ENCODE peak calls at places on chromosomes 3 and 15, in eight cellular contexts. One of them, this sample, is unnamed.

GRCh38 chr3:52216585-52217408 is 8.6 kb downstream of the TLR9 start:
- DNase-seq in psoas muscle: peak
- DNase-seq in adrenal gland: peak
- DNase-seq in A549: no peak
- DNase-seq in colonic mucosa: peak
- DNase-seq in naive thymus-derived CD4-positive, alpha-beta T cell: no peak
- DNase-seq in uterus: peak
- DNase-seq in PC-3: peak
- DNase-seq in this sample: no peak

GRCh38 chr15:41693757-41694156 is 33.6 kb downstream of the MGA start:
- DNase-seq in psoas muscle: no peak
- DNase-seq in PC-3: no peak
- DNase-seq in adrenal gland: no peak
- DNase-seq in colonic mucosa: no peak
- DNase-seq in naive thymus-derived CD4-positive, alpha-beta T cell: no peak
- DNase-seq in A549: no peak
- DNase-seq in uterus: no peak
- DNase-seq in this sample: no peak

GRCh38 chr3:113697192-113698090 is 999 bp upstream of the USF3 start:
- DNase-seq in A549: no peak
- DNase-seq in uterus: peak
- DNase-seq in PC-3: peak
- DNase-seq in naive thymus-derived CD4-positive, alpha-beta T cell: no peak
- DNase-seq in colonic mucosa: peak
- DNase-seq in psoas muscle: no peak
- DNase-seq in adrenal gland: peak
- DNase-seq in this sample: peak

GRCh38 chr3:195911946-195912270 is 3.6 kb upstream of the TNK2 start:
- DNase-seq in uterus: no peak
- DNase-seq in adrenal gland: no peak
- DNase-seq in A549: peak
- DNase-seq in colonic mucosa: no peak
- DNase-seq in PC-3: peak
- DNase-seq in naive thymus-derived CD4-positive, alpha-beta T cell: no peak
- DNase-seq in psoas muscle: no peak
- DNase-seq in this sample: no peak

GRCh38 chr3:13275376-13276005 is 144.6 kb downstream of the NUP210 start:
- DNase-seq in naive thymus-derived CD4-positive, alpha-beta T cell: no peak
- DNase-seq in uterus: no peak
- DNase-seq in colonic mucosa: no peak
- DNase-seq in adrenal gland: no peak
- DNase-seq in A549: no peak
- DNase-seq in PC-3: no peak
- DNase-seq in psoas muscle: no peak
- DNase-seq in this sample: no peak

GRCh38 chr3:126127452-126127851 is 43.5 kb upstream of the SLC41A3 start:
- DNase-seq in A549: no peak
- DNase-seq in adrenal gland: peak
- DNase-seq in naive thymus-derived CD4-positive, alpha-beta T cell: no peak
- DNase-seq in psoas muscle: peak
- DNase-seq in uterus: peak
- DNase-seq in PC-3: no peak
- DNase-seq in colonic mucosa: peak
- DNase-seq in this sample: no peak

GRCh38 chr3:34012102-34012461 is 213.7 kb downstream of the PDCD6IP start:
- DNase-seq in A549: peak
- DNase-seq in colonic mucosa: no peak
- DNase-seq in PC-3: peak
- DNase-seq in adrenal gland: peak
- DNase-seq in uterus: no peak
- DNase-seq in psoas muscle: no peak
- DNase-seq in naive thymus-derived CD4-positive, alpha-beta T cell: no peak
- DNase-seq in this sample: no peak

GRCh38 chr15:66706225-66706732 is 4.2 kb downstream of the SMAD6 start:
- DNase-seq in psoas muscle: no peak
- DNase-seq in colonic mucosa: no peak
- DNase-seq in naive thymus-derived CD4-positive, alpha-beta T cell: no peak
- DNase-seq in A549: peak
- DNase-seq in adrenal gland: no peak
- DNase-seq in uterus: no peak
- DNase-seq in PC-3: no peak
- DNase-seq in this sample: peak

GRCh38 chr3:61966200-61966599 is 404.8 kb downstream of the PTPRG start:
- DNase-seq in naive thymus-derived CD4-positive, alpha-beta T cell: no peak
- DNase-seq in A549: no peak
- DNase-seq in psoas muscle: no peak
- DNase-seq in PC-3: no peak
- DNase-seq in colonic mucosa: no peak
- DNase-seq in adrenal gland: no peak
- DNase-seq in uterus: no peak
- DNase-seq in this sample: no peak

GRCh38 chr3:139332092-139332491 is 11.7 kb upstream of the MRPS22 start:
- DNase-seq in A549: no peak
- DNase-seq in PC-3: no peak
- DNase-seq in naive thymus-derived CD4-positive, alpha-beta T cell: no peak
- DNase-seq in uterus: no peak
- DNase-seq in psoas muscle: no peak
- DNase-seq in adrenal gland: no peak
- DNase-seq in colonic mucosa: no peak
- DNase-seq in this sample: no peak

GRCh38 chr3:48217449-48217848 is 5.8 kb upstream of the CAMP start:
- DNase-seq in naive thymus-derived CD4-positive, alpha-beta T cell: no peak
- DNase-seq in A549: no peak
- DNase-seq in colonic mucosa: no peak
- DNase-seq in psoas muscle: peak
- DNase-seq in adrenal gland: no peak
- DNase-seq in PC-3: no peak
- DNase-seq in uterus: no peak
- DNase-seq in this sample: no peak

GRCh38 chr3:113912551-113913246 is 35.1 kb upstream of the ZDHHC23 start:
- DNase-seq in PC-3: peak
- DNase-seq in adrenal gland: peak
- DNase-seq in psoas muscle: no peak
- DNase-seq in uterus: no peak
- DNase-seq in colonic mucosa: peak
- DNase-seq in naive thymus-derived CD4-positive, alpha-beta T cell: peak
- DNase-seq in A549: peak
- DNase-seq in this sample: peak

GRCh38 chr3:13581485-13582365 is 32.8 kb downstream of the FBLN2 start:
- DNase-seq in PC-3: no peak
- DNase-seq in adrenal gland: no peak
- DNase-seq in A549: no peak
- DNase-seq in colonic mucosa: no peak
- DNase-seq in psoas muscle: peak
- DNase-seq in naive thymus-derived CD4-positive, alpha-beta T cell: no peak
- DNase-seq in uterus: no peak
- DNase-seq in this sample: peak

GRCh38 chr15:59828871-59829270 is 139.8 kb upstream of the BNIP2 start:
- DNase-seq in uterus: no peak
- DNase-seq in naive thymus-derived CD4-positive, alpha-beta T cell: no peak
- DNase-seq in colonic mucosa: no peak
- DNase-seq in psoas muscle: no peak
- DNase-seq in PC-3: no peak
- DNase-seq in adrenal gland: no peak
- DNase-seq in A549: no peak
- DNase-seq in this sample: no peak

GRCh38 chr15:32657198-32657886 is 15.8 kb downstream of the SCG5 start:
- DNase-seq in naive thymus-derived CD4-positive, alpha-beta T cell: no peak
- DNase-seq in PC-3: peak
- DNase-seq in adrenal gland: no peak
- DNase-seq in colonic mucosa: no peak
- DNase-seq in A549: no peak
- DNase-seq in uterus: no peak
- DNase-seq in psoas muscle: no peak
- DNase-seq in this sample: no peak

GRCh38 chr3:59547874-59548273 is 498.0 kb upstream of the CFAP20DC start:
- DNase-seq in psoas muscle: no peak
- DNase-seq in colonic mucosa: no peak
- DNase-seq in PC-3: no peak
- DNase-seq in A549: no peak
- DNase-seq in naive thymus-derived CD4-positive, alpha-beta T cell: no peak
- DNase-seq in uterus: no peak
- DNase-seq in adrenal gland: no peak
- DNase-seq in this sample: no peak

GRCh38 chr3:141401584-141402475 is 33.5 kb downstream of the ZBTB38 start:
- DNase-seq in uterus: peak
- DNase-seq in A549: peak
- DNase-seq in PC-3: peak
- DNase-seq in adrenal gland: peak
- DNase-seq in psoas muscle: peak
- DNase-seq in naive thymus-derived CD4-positive, alpha-beta T cell: peak
- DNase-seq in colonic mucosa: peak
- DNase-seq in this sample: peak

GRCh38 chr15:72116680-72117447 is 1.1 kb downstream of the MYO9A start:
- DNase-seq in naive thymus-derived CD4-positive, alpha-beta T cell: no peak
- DNase-seq in uterus: no peak
- DNase-seq in colonic mucosa: no peak
- DNase-seq in A549: peak
- DNase-seq in adrenal gland: peak
- DNase-seq in psoas muscle: peak
- DNase-seq in PC-3: peak
- DNase-seq in this sample: peak
- H3K27ac ChIP-seq in naive thymus-derived CD4-positive, alpha-beta T cell: peak
- H3K27ac ChIP-seq in uterus: peak
- H3K27ac ChIP-seq in colonic mucosa: peak
- H3K27ac ChIP-seq in A549: peak
- H3K27ac ChIP-seq in adrenal gland: peak
- H3K27ac ChIP-seq in psoas muscle: peak
- H3K27ac ChIP-seq in PC-3: no peak
- H3K27ac ChIP-seq in this sample: peak

GRCh38 chr3:16179261-16179660 is 4.8 kb downstream of the GALNT15 start:
- DNase-seq in naive thymus-derived CD4-positive, alpha-beta T cell: no peak
- DNase-seq in adrenal gland: no peak
- DNase-seq in PC-3: no peak
- DNase-seq in A549: no peak
- DNase-seq in colonic mucosa: no peak
- DNase-seq in uterus: no peak
- DNase-seq in psoas muscle: no peak
- DNase-seq in this sample: no peak

GRCh38 chr3:16179771-16180736 is 5.6 kb downstream of the GALNT15 start:
- DNase-seq in colonic mucosa: no peak
- DNase-seq in uterus: no peak
- DNase-seq in A549: no peak
- DNase-seq in psoas muscle: no peak
- DNase-seq in naive thymus-derived CD4-positive, alpha-beta T cell: no peak
- DNase-seq in PC-3: peak
- DNase-seq in adrenal gland: no peak
- DNase-seq in this sample: no peak

GRCh38 chr3:16177962-16178627 is 3.6 kb downstream of the GALNT15 start:
- DNase-seq in uterus: peak
- DNase-seq in A549: peak
- DNase-seq in psoas muscle: peak
- DNase-seq in PC-3: peak
- DNase-seq in naive thymus-derived CD4-positive, alpha-beta T cell: peak
- DNase-seq in colonic mucosa: peak
- DNase-seq in adrenal gland: peak
- DNase-seq in this sample: peak

GRCh38 chr3:16176391-16177030 is 2.0 kb downstream of the GALNT15 start:
- DNase-seq in psoas muscle: no peak
- DNase-seq in uterus: no peak
- DNase-seq in naive thymus-derived CD4-positive, alpha-beta T cell: no peak
- DNase-seq in PC-3: no peak
- DNase-seq in adrenal gland: no peak
- DNase-seq in A549: no peak
- DNase-seq in colonic mucosa: no peak
- DNase-seq in this sample: no peak

DNA sequence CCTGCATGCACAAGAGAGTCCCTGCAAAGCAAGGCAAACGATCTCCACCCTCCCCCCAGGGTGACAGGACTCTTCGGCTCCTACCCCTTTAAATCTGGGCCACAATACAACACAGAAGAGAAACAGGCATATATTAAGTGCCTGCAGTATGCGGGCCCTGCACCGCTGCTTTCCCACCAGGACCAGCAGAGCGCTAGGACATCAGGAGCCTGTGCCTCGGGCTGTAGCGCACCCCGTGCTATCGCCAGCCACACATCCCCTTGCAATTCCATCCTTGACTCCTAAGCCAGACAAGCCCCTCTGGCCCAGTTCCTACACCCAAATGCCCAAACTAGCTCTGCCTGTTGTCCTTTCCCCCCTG is 4.1 kb downstream of the GALNT15 start:
- DNase-seq in PC-3: no peak
- DNase-seq in psoas muscle: no peak
- DNase-seq in colonic mucosa: no peak
- DNase-seq in naive thymus-derived CD4-positive, alpha-beta T cell: no peak
- DNase-seq in adrenal gland: no peak
- DNase-seq in A549: no peak
- DNase-seq in uterus: no peak
- DNase-seq in this sample: no peak
- H3K27ac ChIP-seq in PC-3: no peak
- H3K27ac ChIP-seq in psoas muscle: no peak
- H3K27ac ChIP-seq in colonic mucosa: no peak
- H3K27ac ChIP-seq in naive thymus-derived CD4-positive, alpha-beta T cell: no peak
- H3K27ac ChIP-seq in adrenal gland: no peak
- H3K27ac ChIP-seq in A549: peak
- H3K27ac ChIP-seq in uterus: no peak
- H3K27ac ChIP-seq in this sample: no peak

GRCh38 chr15:75062706-75063105 is 39.3 kb downstream of the PPCDC start:
- DNase-seq in psoas muscle: no peak
- DNase-seq in A549: no peak
- DNase-seq in colonic mucosa: no peak
- DNase-seq in adrenal gland: peak
- DNase-seq in naive thymus-derived CD4-positive, alpha-beta T cell: no peak
- DNase-seq in PC-3: no peak
- DNase-seq in uterus: no peak
- DNase-seq in this sample: no peak

GRCh38 chr15:75063338-75063737 is 39.9 kb downstream of the PPCDC start:
- DNase-seq in uterus: no peak
- DNase-seq in adrenal gland: peak
- DNase-seq in psoas muscle: no peak
- DNase-seq in colonic mucosa: no peak
- DNase-seq in PC-3: no peak
- DNase-seq in naive thymus-derived CD4-positive, alpha-beta T cell: no peak
- DNase-seq in A549: no peak
- DNase-seq in this sample: peak

GRCh38 chr15:75059607-75060006 is 36.2 kb downstream of the PPCDC start:
- DNase-seq in colonic mucosa: peak
- DNase-seq in naive thymus-derived CD4-positive, alpha-beta T cell: no peak
- DNase-seq in uterus: peak
- DNase-seq in adrenal gland: peak
- DNase-seq in PC-3: no peak
- DNase-seq in psoas muscle: no peak
- DNase-seq in A549: no peak
- DNase-seq in this sample: peak

GRCh38 chr15:75063889-75064288 is 40.5 kb downstream of the PPCDC start:
- DNase-seq in adrenal gland: peak
- DNase-seq in naive thymus-derived CD4-positive, alpha-beta T cell: no peak
- DNase-seq in PC-3: no peak
- DNase-seq in A549: no peak
- DNase-seq in uterus: no peak
- DNase-seq in psoas muscle: no peak
- DNase-seq in colonic mucosa: no peak
- DNase-seq in this sample: no peak

GRCh38 chr15:75061272-75061671 is 37.9 kb downstream of the PPCDC start:
- DNase-seq in A549: no peak
- DNase-seq in adrenal gland: peak
- DNase-seq in psoas muscle: no peak
- DNase-seq in colonic mucosa: peak
- DNase-seq in naive thymus-derived CD4-positive, alpha-beta T cell: no peak
- DNase-seq in PC-3: no peak
- DNase-seq in uterus: no peak
- DNase-seq in this sample: no peak
- H3K27ac ChIP-seq in A549: no peak
- H3K27ac ChIP-seq in adrenal gland: peak
- H3K27ac ChIP-seq in psoas muscle: no peak
- H3K27ac ChIP-seq in colonic mucosa: no peak
- H3K27ac ChIP-seq in naive thymus-derived CD4-positive, alpha-beta T cell: no peak
- H3K27ac ChIP-seq in PC-3: no peak
- H3K27ac ChIP-seq in uterus: no peak
- H3K27ac ChIP-seq in this sample: no peak

GRCh38 chr3:64686446-64686908 is 1.3 kb downstream of the ADAMTS9 start:
- DNase-seq in uterus: no peak
- DNase-seq in A549: peak
- DNase-seq in PC-3: peak
- DNase-seq in adrenal gland: peak
- DNase-seq in colonic mucosa: peak
- DNase-seq in naive thymus-derived CD4-positive, alpha-beta T cell: no peak
- DNase-seq in psoas muscle: peak
- DNase-seq in this sample: peak
- H3K27ac ChIP-seq in uterus: peak
- H3K27ac ChIP-seq in A549: peak
- H3K27ac ChIP-seq in PC-3: no peak
- H3K27ac ChIP-seq in adrenal gland: peak
- H3K27ac ChIP-seq in colonic mucosa: peak
- H3K27ac ChIP-seq in naive thymus-derived CD4-positive, alpha-beta T cell: no peak
- H3K27ac ChIP-seq in psoas muscle: peak
- H3K27ac ChIP-seq in this sample: peak